ENCODE peak calls at places on chromosomes 2 and 18, in four cellular contexts. E is body of pancreas, S is right lobe of liver, H is upper lobe of left lung. W is an unnamed sample.

GRCh38 chr2:105950521-105951389 is 206.0 kb downstream of the NCK2 start:
- ATAC-seq in E (no peak), H (no peak), S (no peak), W (no peak)

GRCh38 chr18:54278615-54279014 is 9.3 kb downstream of the POLI start:
- ATAC-seq in E (no peak), S (no peak), H (no peak), W (no peak)

GRCh38 chr2:230944123-230944653 is 19.1 kb upstream of the GPR55 start:
- ATAC-seq in H (no peak), S (no peak), E (no peak), W (no peak)

GRCh38 chr2:181678033-181678586 is 2.2 kb downstream of the NEUROD1 start:
- ATAC-seq in E (peak; percentile 78), H (peak; percentile 82), S (peak; percentile 83), W (peak; percentile 72)

GRCh38 chr2:167981945-167982344 is 265.4 kb downstream of the STK39 start:
- ATAC-seq in S (no peak), E (no peak), H (no peak), W (no peak)

GRCh38 chr2:216538538-216538937 is 39.9 kb downstream of the RPL37A start:
- ATAC-seq in S (peak; percentile 46), E (no peak), H (no peak), W (no peak)

GRCh38 chr2:128309341-128310093 is 9.2 kb downstream of the HS6ST1 start:
- ATAC-seq in H (no peak), E (peak; percentile 54), S (peak; percentile 44), W (peak; percentile 43)

GRCh38 chr2:168796090-168796577 is 6.3 kb upstream of the NOSTRIN start:
- ATAC-seq in E (peak; percentile 6), S (no peak), H (no peak), W (no peak)

GRCh38 chr18:43534511-43534910 is 257.2 kb upstream of the SYT4 start:
- ATAC-seq in S (no peak), H (no peak), E (no peak), W (no peak)

GRCh38 chr2:11409184-11409959 is 56.6 kb downstream of the E2F6 start:
- ATAC-seq in H (no peak), S (no peak), E (no peak), W (no peak)

GRCh38 chr2:155982111-155982510 is 350.4 kb downstream of the NR4A2 start:
- ATAC-seq in H (no peak), E (no peak), S (peak; percentile 25), W (no peak)

GRCh38 chr2:241885701-241886643 is 16.4 kb downstream of the RTP5 start:
- ATAC-seq in S (no peak), E (no peak), H (no peak), W (no peak)

GRCh38 chr2:55986700-55987440 is 63.3 kb upstream of the EFEMP1 start:
- ATAC-seq in S (no peak), E (no peak), H (no peak), W (no peak)

GRCh38 chr18:46449499-46449898 is 207.5 kb downstream of the LOXHD1 start:
- ATAC-seq in H (no peak), S (no peak), E (no peak), W (no peak)

GRCh38 chr2:101697794-101698418 is 399 bp downstream of the MAP4K4 start:
- ATAC-seq in S (peak; percentile 10), E (peak; percentile 47), H (no peak), W (peak; percentile 21)

GRCh38 chr2:235883675-235884074 is 284.5 kb downstream of the GBX2 start:
- ATAC-seq in E (no peak), H (no peak), S (no peak), W (no peak)

GRCh38 chr2:110105608-110106467 is 9.8 kb downstream of the MALL start:
- ATAC-seq in H (no peak), E (peak; percentile 57), S (no peak), W (no peak)

GRCh38 chr2:211823886-211824479 is 714.6 kb downstream of the ERBB4 start:
- ATAC-seq in S (no peak), H (no peak), E (no peak), W (no peak)

GRCh38 chr2:101145406-101145805 is 5.8 kb downstream of the TBC1D8 start:
- ATAC-seq in H (no peak), E (no peak), S (no peak), W (no peak)

GRCh38 chr2:3355951-3356569 is 21.6 kb downstream of the EIPR1 start:
- ATAC-seq in H (no peak), S (no peak), E (peak; percentile 86), W (no peak)

GRCh38 chr2:23505218-23505983 is 120.4 kb downstream of the KLHL29 start:
- ATAC-seq in H (no peak), E (no peak), S (no peak), W (no peak)

GRCh38 chr2:111705711-111706323 is 178.2 kb downstream of the ANAPC1 start:
- ATAC-seq in H (no peak), E (peak; percentile 40), S (no peak), W (peak; percentile 46)

GRCh38 chr2:176852667-176853066 is 359.9 kb upstream of the HNRNPA3 start:
- ATAC-seq in H (no peak), E (no peak), S (no peak), W (no peak)

GRCh38 chr2:183752571-183752970 is 628.3 kb downstream of the NUP35 start:
- ATAC-seq in S (no peak), H (no peak), E (no peak), W (no peak)

GRCh38 chr2:237405605-237406004 is 8.4 kb downstream of the COL6A3 start:
- ATAC-seq in H (no peak), E (no peak), S (no peak), W (no peak)

GRCh38 chr2:237408280-237408679 is 5.7 kb downstream of the COL6A3 start:
- ATAC-seq in H (no peak), S (no peak), E (no peak), W (peak; percentile 26)

GRCh38 chr2:237404413-237404812 is 9.6 kb downstream of the COL6A3 start:
- ATAC-seq in S (no peak), H (no peak), E (no peak), W (no peak)

GRCh38 chr2:237405006-237405559 is 8.9 kb downstream of the COL6A3 start:
- ATAC-seq in H (no peak), E (no peak), S (no peak), W (no peak)

DNA sequence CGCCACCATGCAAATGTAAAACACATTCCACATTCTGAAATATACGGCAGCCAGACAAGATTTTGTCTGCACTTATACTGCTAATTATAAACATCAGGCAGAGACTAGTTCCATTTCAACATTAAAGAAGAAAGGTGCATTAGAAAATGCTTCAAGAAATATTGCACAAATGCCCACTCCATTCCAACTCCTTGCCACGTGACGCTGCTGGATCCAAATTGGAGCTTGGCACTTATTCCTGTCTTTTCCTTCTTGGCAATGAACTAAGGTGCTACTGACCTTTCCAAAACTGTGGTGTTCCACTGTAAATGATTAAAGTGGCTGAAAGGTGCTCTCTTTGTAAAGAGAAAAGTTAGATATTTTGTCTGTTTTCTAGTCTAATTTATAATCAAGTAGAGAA is 6.2 kb downstream of the COL6A3 start:
- ATAC-seq in E (no peak), S (no peak), H (no peak), W (no peak)
- TF ChIP-seq POLR2A in E (no peak), S (no peak), H (no peak), W (no peak)

GRCh38 chr2:238016526-238016925 is 44.3 kb upstream of the SCLY start:
- ATAC-seq in H (no peak), S (no peak), E (no peak), W (peak; percentile 51)
- H3K4me3 ChIP-seq in H (no peak overlapping the region), S (no peak overlapping the region), E (no peak overlapping the region), W (no peak overlapping the region)

GRCh38 chr18:55906533-55906932 is 318.5 kb upstream of the TCF4 start:
- ATAC-seq in E (no peak), S (no peak), H (no peak), W (no peak)
- H3K27ac ChIP-seq in E (no peak overlapping the region), S (no peak overlapping the region), H (no peak overlapping the region), W (no peak overlapping the region)

GRCh38 chr2:66434679-66435548 is at the start of gene MEIS1:
- ATAC-seq in S (peak; percentile 80), E (peak; percentile 79), H (peak; percentile 90), W (peak; percentile 86)
- TF ChIP-seq POLR2A in S (peak; percentile 95), E (peak; percentile 100), H (no peak), W (peak; percentile 96)

DNA sequence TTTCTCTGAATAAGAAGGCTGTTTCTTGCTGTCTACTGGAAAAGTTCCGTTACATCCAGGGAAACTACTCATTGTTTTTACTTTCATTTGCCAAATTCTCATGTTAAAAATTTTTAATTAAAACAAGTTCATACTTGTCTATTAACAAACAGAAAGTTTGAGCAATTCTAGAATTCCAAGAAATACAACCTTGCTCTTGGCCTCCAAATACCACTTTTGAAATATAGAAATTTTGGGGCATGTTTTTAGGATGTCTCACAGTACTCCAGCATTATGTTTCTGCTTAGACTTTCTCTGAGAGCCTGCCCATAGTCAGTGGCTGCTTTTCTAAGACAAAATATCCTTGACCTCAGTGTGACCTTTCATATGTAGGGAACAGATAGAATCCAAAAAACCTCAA is 228.7 kb upstream of the RND3 start:
- ATAC-seq in H (no peak), S (no peak), E (no peak), W (peak; percentile 50)
- H3K4me3 ChIP-seq in H (no peak overlapping the region), S (no peak overlapping the region), E (no peak overlapping the region), W (no peak overlapping the region)

GRCh38 chr2:117815946-117816345 is 1.5 kb downstream of the DDX18 start:
- ATAC-seq in H (no peak), E (no peak), S (no peak), W (no peak)
- H3K27ac ChIP-seq in H (no peak overlapping the region), E (no peak overlapping the region), S (no peak overlapping the region), W (no peak overlapping the region)

W was measured in gastroesophageal sphincter.